ENCODE peak calls at places on chromosomes 4 and X, in nine cellular contexts. H is endothelial cell of umbilical vein, L is adrenal gland, B is cardiac muscle cell, V is RWPE2, S is IMR-90, N is spleen, W is psoas muscle, F is heart left ventricle. O is an unnamed sample.

GRCh38 chrX:13937370-13938052 is 92.2 kb downstream of the GEMIN8 start:
- DNase-seq in H (no peak), L (no peak), B (peak), V (no peak), S (peak), N (no peak), W (no peak), F (no peak), O (no peak)

GRCh38 chrX:140492360-140492994 is 12.4 kb downstream of the SOX3 start:
- DNase-seq in H (no peak), L (no peak), B (no peak), V (no peak), S (no peak), N (no peak), W (no peak), F (no peak), O (no peak)

GRCh38 chr4:87916636-87917035 is 58.9 kb upstream of the SPP1 start:
- DNase-seq in H (no peak), L (peak), B (peak), V (no peak), S (no peak), N (no peak), W (no peak), F (no peak), O (no peak)

GRCh38 chr4:55568905-55569504 is 22.3 kb upstream of the CLOCK start:
- DNase-seq in H (no peak), L (no peak), B (no peak), V (no peak), S (no peak), N (no peak), W (no peak), F (no peak), O (no peak)

GRCh38 chr4:55125763-55126541 is 557 bp upstream of the KDR start:
- DNase-seq in H (peak), L (no peak), B (peak), V (no peak), S (no peak), N (no peak), W (peak), F (no peak), O (no peak)

GRCh38 chr4:73707918-73708577 is 32.3 kb upstream of the CXCL8 start:
- DNase-seq in H (peak), L (peak), B (peak), V (peak), S (peak), N (no peak), W (no peak), F (peak), O (peak)

GRCh38 chrX:15072880-15073279 is 197.0 kb downstream of the ASB9 start:
- DNase-seq in H (no peak), L (no peak), B (no peak), V (no peak), S (no peak), N (no peak), W (no peak), F (no peak), O (no peak)

GRCh38 chr4:35166437-35166836 is 1077.9 kb downstream of the ARAP2 start:
- DNase-seq in H (no peak), L (no peak), B (no peak), V (no peak), S (no peak), N (no peak), W (no peak), F (no peak), O (peak)

GRCh38 chrX:989959-990510 is 222.4 kb downstream of the CRLF2 start:
- DNase-seq in H (no peak), L (peak), B (peak), V (peak), S (peak), N (peak), W (peak), F (peak), O (peak)

GRCh38 chr4:1717129-1718094 is 3.7 kb downstream of the TMEM129 start:
- DNase-seq in H (no peak), L (no peak), B (no peak), V (peak), S (no peak), N (peak), W (no peak), F (no peak), O (no peak)

GRCh38 chr4:108244576-108244975 is 75.8 kb upstream of the LEF1 start:
- DNase-seq in H (no peak), L (no peak), B (no peak), V (no peak), S (no peak), N (no peak), W (no peak), F (no peak), O (no peak)

GRCh38 chr4:26060286-26060685 is 146.3 kb downstream of the SMIM20 start:
- DNase-seq in H (no peak), L (no peak), B (no peak), V (no peak), S (peak), N (no peak), W (no peak), F (no peak), O (no peak)

GRCh38 chr4:26061248-26061986 is 147.4 kb downstream of the SMIM20 start:
- DNase-seq in H (no peak), L (peak), B (peak), V (no peak), S (peak), N (no peak), W (no peak), F (no peak), O (no peak)

GRCh38 chr4:26058537-26058936 is 144.5 kb downstream of the SMIM20 start:
- DNase-seq in H (no peak), L (no peak), B (no peak), V (no peak), S (no peak), N (no peak), W (no peak), F (no peak), O (peak)

GRCh38 chr4:26062221-26062620 is 148.2 kb downstream of the SMIM20 start:
- DNase-seq in H (no peak), L (no peak), B (no peak), V (no peak), S (peak), N (no peak), W (no peak), F (no peak), O (no peak)

GRCh38 chr4:26059391-26060154 is 145.6 kb downstream of the SMIM20 start:
- DNase-seq in H (no peak), L (no peak), B (no peak), V (no peak), S (no peak), N (no peak), W (no peak), F (no peak), O (no peak)
- H3K27ac ChIP-seq in H (no peak), L (no peak), B (no peak), V (no peak), S (no peak), N (no peak), W (no peak), F (no peak), O (no peak)

DNA sequence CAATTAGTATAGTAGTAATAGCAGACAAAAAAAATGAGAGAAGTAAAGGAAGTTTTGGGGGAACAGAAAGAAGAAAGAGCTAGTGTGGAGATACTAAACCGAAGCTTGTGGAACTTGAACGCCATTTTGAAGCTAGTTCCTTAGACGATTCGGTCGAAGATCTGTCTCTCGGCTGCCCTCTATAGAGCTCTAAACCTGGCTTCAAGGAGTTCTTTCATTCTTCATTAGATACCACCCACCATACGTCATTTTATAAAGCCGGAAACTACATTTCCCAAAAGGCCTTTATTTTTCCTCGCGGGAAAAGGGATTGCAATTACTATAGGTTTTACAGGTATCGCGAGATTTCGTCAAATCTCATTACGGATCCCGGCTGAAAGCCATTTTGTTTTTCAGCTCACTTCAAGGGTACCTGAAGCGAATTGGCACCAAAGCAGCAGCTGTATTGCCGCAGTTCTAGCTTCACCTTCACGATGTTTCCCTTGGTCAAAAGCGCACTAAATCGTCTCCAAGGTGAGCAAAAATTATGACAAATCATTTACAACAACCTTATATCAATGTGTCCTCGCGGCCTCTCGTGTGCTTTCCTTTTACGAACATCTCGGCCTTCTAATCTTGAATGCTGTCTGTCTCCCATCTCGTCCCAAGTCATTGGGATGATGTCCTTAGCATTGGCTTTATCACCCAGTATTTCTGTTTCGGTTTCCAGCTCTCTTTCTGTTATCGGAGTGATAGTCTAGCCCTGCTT is at the start of gene COX7B:
- DNase-seq in H (peak), L (peak), B (peak), V (peak), S (peak), N (no peak), W (peak), F (peak), O (peak)
- TF ChIP-seq CTCF in H (peak), L (peak), B (peak), V (peak), S (peak), N (no peak), W (peak), F (peak), O (peak)

GRCh38 chr4:158201310-158201709 is 9.0 kb upstream of the TMEM144 start:
- DNase-seq in H (no peak), L (peak), B (no peak), V (no peak), S (no peak), N (no peak), W (no peak), F (no peak), O (no peak)
- H3K27ac ChIP-seq in H (no peak), L (no peak), B (no peak), V (no peak), S (no peak), N (no peak), W (no peak), F (no peak), O (no peak)

GRCh38 chrX:74493806-74494205 is 72.5 kb downstream of the SLC16A2 start:
- DNase-seq in H (no peak), L (no peak), B (no peak), V (no peak), S (no peak), N (no peak), W (no peak), F (no peak), O (no peak)

GRCh38 chrX:74490249-74490648 is 69.0 kb downstream of the SLC16A2 start:
- DNase-seq in H (no peak), L (no peak), B (no peak), V (no peak), S (no peak), N (no peak), W (no peak), F (no peak), O (no peak)

GRCh38 chrX:74492720-74493201 is 71.5 kb downstream of the SLC16A2 start:
- DNase-seq in H (no peak), L (peak), B (peak), V (no peak), S (no peak), N (no peak), W (no peak), F (no peak), O (no peak)
- TF ChIP-seq CTCF in H (no peak), L (no peak), B (peak), V (no peak), S (peak), N (no peak), W (peak), F (no peak), O (peak)

GRCh38 chr4:40164459-40164858 is 32.4 kb upstream of the RHOH start:
- DNase-seq in H (no peak), L (no peak), B (no peak), V (no peak), S (no peak), N (no peak), W (no peak), F (no peak), O (no peak)
- H3K27ac ChIP-seq in H (no peak), L (no peak), B (no peak), V (no peak), S (no peak), N (no peak), W (no peak), F (no peak), O (no peak)

DNA sequence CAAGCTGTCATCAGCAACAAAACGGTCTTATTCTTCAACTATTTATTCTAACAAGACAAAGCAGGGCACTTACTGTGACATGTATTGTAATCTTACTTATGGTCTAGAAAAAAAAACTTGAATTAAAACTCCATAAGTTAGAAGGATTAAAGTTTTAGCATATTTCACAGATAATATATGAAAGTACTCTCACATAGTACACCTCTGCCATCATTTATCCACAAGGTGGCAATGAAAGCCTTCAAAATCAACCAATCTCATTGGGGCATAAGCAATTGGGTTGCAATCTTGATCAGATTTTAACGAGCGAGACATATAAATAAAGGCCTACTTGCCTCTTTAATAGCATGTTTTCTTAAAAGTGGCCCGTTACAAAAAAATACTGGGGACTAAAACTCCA is 1382.9 kb downstream of the FAM133A start:
- DNase-seq in H (no peak), L (no peak), B (peak), V (no peak), S (peak), N (no peak), W (no peak), F (no peak), O (no peak)
- TF ChIP-seq CTCF in H (no peak), L (no peak), B (peak), V (peak), S (peak), N (no peak), W (no peak), F (no peak), O (no peak)

DNA sequence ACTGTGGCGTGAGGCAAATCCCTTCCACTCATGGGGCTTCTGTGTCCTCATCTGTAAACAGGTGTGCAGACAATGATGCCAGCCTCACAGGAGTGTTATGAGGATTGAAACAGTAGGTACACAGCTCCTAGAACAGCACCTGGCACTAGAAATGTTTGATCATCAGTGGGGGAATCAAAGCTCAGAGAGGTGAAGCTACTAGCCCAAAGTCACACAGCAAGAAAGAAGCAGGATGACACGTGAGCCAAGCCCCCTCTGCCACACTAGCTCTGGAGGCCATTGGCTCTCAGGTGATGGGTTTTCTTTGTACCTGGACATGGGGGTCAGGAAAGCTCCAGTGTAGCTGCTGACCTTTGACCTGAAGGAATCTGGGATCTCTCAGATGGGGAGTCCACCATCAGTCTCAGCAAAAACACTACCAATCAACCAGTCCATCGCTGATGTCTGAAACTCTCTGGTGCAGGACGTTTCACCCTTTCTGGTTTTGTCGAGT is 13.4 kb upstream of the SLC2A9 start:
- DNase-seq in H (no peak), L (no peak), B (no peak), V (no peak), S (no peak), N (no peak), W (no peak), F (no peak), O (no peak)
- H3K27ac ChIP-seq in H (no peak), L (no peak), B (no peak), V (no peak), S (no peak), N (no peak), W (no peak), F (no peak), O (no peak)

GRCh38 chrX:72080800-72081199 is 50.9 kb downstream of the RTL5 start:
- DNase-seq in H (peak), L (no peak), B (no peak), V (no peak), S (no peak), N (no peak), W (no peak), F (no peak), O (no peak)
- TF ChIP-seq CTCF in H (no peak), L (no peak), B (no peak), V (no peak), S (no peak), N (no peak), W (no peak), F (no peak), O (no peak)

GRCh38 chr4:71307729-71308128 is 31.1 kb upstream of the SLC4A4 start:
- DNase-seq in H (no peak), L (no peak), B (no peak), V (no peak), S (no peak), N (no peak), W (no peak), F (no peak), O (no peak)
- H3K27ac ChIP-seq in H (no peak), L (no peak), B (no peak), V (no peak), S (no peak), N (no peak), W (no peak), F (no peak), O (no peak)

DNA sequence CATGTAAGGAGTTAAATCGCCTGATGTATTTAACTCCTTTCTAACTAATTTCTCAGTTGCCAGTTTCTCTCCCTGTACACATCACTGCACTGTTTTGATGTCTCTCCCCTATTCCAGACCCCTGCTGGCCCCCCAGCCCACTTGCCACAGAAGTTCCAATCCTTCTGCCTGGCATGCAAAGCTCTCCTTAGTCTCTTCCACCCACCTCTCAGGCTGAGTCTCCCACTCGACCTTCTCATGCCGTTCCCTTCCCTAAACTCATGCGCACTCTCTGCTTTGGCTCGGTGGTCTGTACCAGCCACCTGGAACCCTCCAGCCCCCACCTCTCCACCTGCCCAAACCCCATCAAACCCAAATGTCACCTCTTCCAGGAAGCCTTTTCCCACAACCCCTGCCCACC is 56.9 kb downstream of the APLN start:
- DNase-seq in H (no peak), L (no peak), B (no peak), V (no peak), S (no peak), N (no peak), W (no peak), F (no peak), O (no peak)
- TF ChIP-seq CTCF in H (no peak), L (no peak), B (no peak), V (no peak), S (no peak), N (no peak), W (no peak), F (no peak), O (no peak)

O was measured in foreskin keratinocyte.